ENCODE peak calls at places on chromosomes 3 and 15, in four cellular contexts. E, T, L and P are unnamed samples.

GRCh38 chr3:12300137-12300536 is 11.3 kb downstream of the PPARG start:
- DNase-seq in E (peak), L (no peak), T (no peak), P (no peak)

GRCh38 chr3:170622369-170623159 is 36.7 kb upstream of the SLC7A14 start:
- DNase-seq in L (no peak), T (no peak), E (peak), P (peak)

GRCh38 chr15:75455982-75456531 is 4.6 kb upstream of the SIN3A start:
- DNase-seq in E (peak), L (peak), T (peak), P (no peak)

GRCh38 chr3:128914966-128915645 is 35.7 kb downstream of the ACAD9 start:
- DNase-seq in E (no peak), T (no peak), L (no peak), P (no peak)

GRCh38 chr3:9105421-9105820 is 142.1 kb upstream of the RAD18 start:
- DNase-seq in T (no peak), L (no peak), E (no peak), P (no peak)

GRCh38 chr3:133574260-133574881 is 885 bp downstream of the CDV3 start:
- DNase-seq in L (peak), E (peak), T (peak), P (peak)

GRCh38 chr3:100891033-100891432 is 102.2 kb downstream of the ABI3BP start:
- DNase-seq in E (peak), T (no peak), L (no peak), P (peak)

GRCh38 chr3:157104928-157105652 is 54.9 kb downstream of the CCNL1 start:
- DNase-seq in E (no peak), L (no peak), T (no peak), P (no peak)

GRCh38 chr15:94421711-94422110 is 190.3 kb downstream of the MCTP2 start:
- DNase-seq in E (no peak), L (no peak), T (no peak), P (no peak)